ENCODE peak calls at places on chromosomes 6 and 20, in seven cellular contexts. One of them, this sample, is unnamed.

GRCh38 chr6:18707714-18708439 is 320.7 kb downstream of the RNF144B start:
- DNase-seq in brain microvascular endothelial cell: no peak
- DNase-seq in uterus: no peak
- DNase-seq in GM06990: no peak
- DNase-seq in astrocyte of the cerebellum: no peak
- DNase-seq in GM12865: no peak
- DNase-seq in AG04450: no peak
- DNase-seq in this sample: no peak

GRCh38 chr20:5722927-5723326 is 27.3 kb upstream of the SHLD1 start:
- DNase-seq in uterus: no peak
- DNase-seq in GM06990: no peak
- DNase-seq in GM12865: no peak
- DNase-seq in brain microvascular endothelial cell: no peak
- DNase-seq in astrocyte of the cerebellum: no peak
- DNase-seq in AG04450: no peak
- DNase-seq in this sample: no peak

GRCh38 chr20:4272225-4272624 is 256.9 kb upstream of the RNF24 start:
- DNase-seq in uterus: no peak
- DNase-seq in AG04450: no peak
- DNase-seq in GM06990: no peak
- DNase-seq in brain microvascular endothelial cell: no peak
- DNase-seq in GM12865: no peak
- DNase-seq in astrocyte of the cerebellum: no peak
- DNase-seq in this sample: no peak

GRCh38 chr6:22362361-22362760 is 65.5 kb upstream of the PRL start:
- DNase-seq in uterus: no peak
- DNase-seq in GM12865: no peak
- DNase-seq in GM06990: no peak
- DNase-seq in brain microvascular endothelial cell: no peak
- DNase-seq in astrocyte of the cerebellum: no peak
- DNase-seq in AG04450: no peak
- DNase-seq in this sample: no peak

GRCh38 chr20:61253264-61253639 is 1.2 kb downstream of the CDH4 start:
- DNase-seq in AG04450: no peak
- DNase-seq in uterus: no peak
- DNase-seq in brain microvascular endothelial cell: no peak
- DNase-seq in GM06990: no peak
- DNase-seq in astrocyte of the cerebellum: no peak
- DNase-seq in GM12865: no peak
- DNase-seq in this sample: no peak

GRCh38 chr20:8432435-8433148 is 300.5 kb downstream of the PLCB1 start:
- DNase-seq in astrocyte of the cerebellum: no peak
- DNase-seq in GM12865: no peak
- DNase-seq in uterus: no peak
- DNase-seq in brain microvascular endothelial cell: no peak
- DNase-seq in GM06990: no peak
- DNase-seq in AG04450: no peak
- DNase-seq in this sample: no peak

GRCh38 chr6:22036267-22036666 is 260.6 kb downstream of the PRL start:
- DNase-seq in GM12865: peak; percentile 83
- DNase-seq in GM06990: peak; percentile 51
- DNase-seq in brain microvascular endothelial cell: no peak
- DNase-seq in astrocyte of the cerebellum: no peak
- DNase-seq in uterus: no peak
- DNase-seq in AG04450: no peak
- DNase-seq in this sample: peak; percentile 95

GRCh38 chr6:44309631-44310030 is 3.5 kb downstream of the AARS2 start:
- DNase-seq in GM12865: no peak
- DNase-seq in uterus: no peak
- DNase-seq in astrocyte of the cerebellum: no peak
- DNase-seq in GM06990: no peak
- DNase-seq in brain microvascular endothelial cell: no peak
- DNase-seq in AG04450: no peak
- DNase-seq in this sample: no peak

GRCh38 chr6:37985355-37985754 is 165.8 kb downstream of the ZFAND3 start:
- DNase-seq in GM06990: no peak
- DNase-seq in astrocyte of the cerebellum: no peak
- DNase-seq in AG04450: no peak
- DNase-seq in GM12865: peak; percentile 21
- DNase-seq in brain microvascular endothelial cell: no peak
- DNase-seq in uterus: no peak
- DNase-seq in this sample: no peak

GRCh38 chr6:2245954-2246863 is 804 bp upstream of the GMDS start:
- DNase-seq in uterus: peak; percentile 44
- DNase-seq in GM06990: peak; percentile 31
- DNase-seq in AG04450: peak; percentile 11
- DNase-seq in GM12865: peak; percentile 69
- DNase-seq in astrocyte of the cerebellum: no peak
- DNase-seq in brain microvascular endothelial cell: peak; percentile 8
- DNase-seq in this sample: no peak

GRCh38 chr20:45940053-45940452 is 5.6 kb downstream of the PCIF1 start:
- DNase-seq in GM06990: no peak
- DNase-seq in brain microvascular endothelial cell: no peak
- DNase-seq in GM12865: no peak
- DNase-seq in AG04450: no peak
- DNase-seq in uterus: no peak
- DNase-seq in astrocyte of the cerebellum: no peak
- DNase-seq in this sample: no peak
- TF ChIP-seq CTCF in GM06990: no peak
- TF ChIP-seq CTCF in brain microvascular endothelial cell: no peak
- TF ChIP-seq CTCF in GM12865: no peak
- TF ChIP-seq CTCF in AG04450: no peak
- TF ChIP-seq CTCF in uterus: no peak
- TF ChIP-seq CTCF in astrocyte of the cerebellum: no peak
- TF ChIP-seq CTCF in this sample: no peak

DNA sequence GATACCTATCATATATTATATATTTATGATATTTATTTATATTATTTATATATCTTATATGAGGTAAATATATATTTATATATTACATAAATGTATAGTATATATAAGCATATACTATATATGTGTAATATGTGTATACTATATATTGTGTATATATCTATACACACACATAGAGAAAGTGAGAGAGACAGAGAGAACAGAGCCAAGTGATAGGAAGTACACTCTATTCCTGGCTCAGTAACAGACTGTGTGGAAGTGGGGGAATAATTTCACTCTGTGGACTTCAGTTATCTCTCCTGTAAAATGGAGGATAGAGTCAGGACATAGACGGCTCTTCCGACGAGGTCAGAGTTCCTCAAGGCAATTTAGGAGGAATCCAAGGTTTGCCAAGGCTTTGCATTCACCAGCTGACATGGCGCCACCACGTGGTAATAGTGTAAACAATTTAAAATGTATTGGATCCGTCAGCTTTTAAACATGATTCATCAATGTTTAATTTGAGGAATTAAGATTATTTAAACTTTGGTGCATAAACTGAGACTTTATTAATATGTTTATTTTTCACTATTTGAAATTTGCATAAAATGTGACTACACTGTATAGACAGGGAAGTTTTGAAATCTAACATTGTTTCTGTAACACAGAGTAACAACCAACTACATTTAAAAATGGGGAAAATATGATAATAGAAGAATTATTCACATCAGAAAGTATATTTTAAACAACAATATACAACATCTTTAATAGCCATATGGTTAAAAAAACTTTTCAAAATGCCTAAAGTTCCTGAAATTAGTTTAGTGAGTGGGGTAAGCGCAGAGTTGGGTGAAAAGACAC is 75.4 kb upstream of the TMEM244 start:
- DNase-seq in GM12865: peak; percentile 65
- DNase-seq in AG04450: peak; percentile 29
- DNase-seq in uterus: no peak
- DNase-seq in astrocyte of the cerebellum: peak; percentile 34
- DNase-seq in GM06990: peak; percentile 10
- DNase-seq in brain microvascular endothelial cell: peak; percentile 52
- DNase-seq in this sample: no peak
- H3K4me3 ChIP-seq in GM12865: peak overlapping the region; percentile 34
- H3K4me3 ChIP-seq in AG04450: no peak overlapping the region
- H3K4me3 ChIP-seq in uterus: no peak overlapping the region
- H3K4me3 ChIP-seq in astrocyte of the cerebellum: no peak overlapping the region
- H3K4me3 ChIP-seq in GM06990: no peak overlapping the region
- H3K4me3 ChIP-seq in brain microvascular endothelial cell: peak overlapping the region; percentile 18
- H3K4me3 ChIP-seq in this sample: no peak overlapping the region

GRCh38 chr6:114170958-114171387 is 171.8 kb downstream of the HS3ST5 start:
- DNase-seq in astrocyte of the cerebellum: no peak
- DNase-seq in AG04450: no peak
- DNase-seq in GM06990: no peak
- DNase-seq in uterus: no peak
- DNase-seq in GM12865: no peak
- DNase-seq in brain microvascular endothelial cell: no peak
- DNase-seq in this sample: no peak

GRCh38 chr6:114171473-114171872 is 171.3 kb downstream of the HS3ST5 start:
- DNase-seq in AG04450: no peak
- DNase-seq in uterus: no peak
- DNase-seq in brain microvascular endothelial cell: no peak
- DNase-seq in GM12865: no peak
- DNase-seq in GM06990: no peak
- DNase-seq in astrocyte of the cerebellum: no peak
- DNase-seq in this sample: no peak

GRCh38 chr6:114170372-114170771 is 172.5 kb downstream of the HS3ST5 start:
- DNase-seq in GM06990: no peak
- DNase-seq in astrocyte of the cerebellum: no peak
- DNase-seq in GM12865: no peak
- DNase-seq in uterus: no peak
- DNase-seq in brain microvascular endothelial cell: no peak
- DNase-seq in AG04450: no peak
- DNase-seq in this sample: no peak

GRCh38 chr6:114169763-114170162 is 173.1 kb downstream of the HS3ST5 start:
- DNase-seq in GM06990: no peak
- DNase-seq in GM12865: no peak
- DNase-seq in AG04450: no peak
- DNase-seq in uterus: no peak
- DNase-seq in astrocyte of the cerebellum: no peak
- DNase-seq in brain microvascular endothelial cell: no peak
- DNase-seq in this sample: no peak

DNA sequence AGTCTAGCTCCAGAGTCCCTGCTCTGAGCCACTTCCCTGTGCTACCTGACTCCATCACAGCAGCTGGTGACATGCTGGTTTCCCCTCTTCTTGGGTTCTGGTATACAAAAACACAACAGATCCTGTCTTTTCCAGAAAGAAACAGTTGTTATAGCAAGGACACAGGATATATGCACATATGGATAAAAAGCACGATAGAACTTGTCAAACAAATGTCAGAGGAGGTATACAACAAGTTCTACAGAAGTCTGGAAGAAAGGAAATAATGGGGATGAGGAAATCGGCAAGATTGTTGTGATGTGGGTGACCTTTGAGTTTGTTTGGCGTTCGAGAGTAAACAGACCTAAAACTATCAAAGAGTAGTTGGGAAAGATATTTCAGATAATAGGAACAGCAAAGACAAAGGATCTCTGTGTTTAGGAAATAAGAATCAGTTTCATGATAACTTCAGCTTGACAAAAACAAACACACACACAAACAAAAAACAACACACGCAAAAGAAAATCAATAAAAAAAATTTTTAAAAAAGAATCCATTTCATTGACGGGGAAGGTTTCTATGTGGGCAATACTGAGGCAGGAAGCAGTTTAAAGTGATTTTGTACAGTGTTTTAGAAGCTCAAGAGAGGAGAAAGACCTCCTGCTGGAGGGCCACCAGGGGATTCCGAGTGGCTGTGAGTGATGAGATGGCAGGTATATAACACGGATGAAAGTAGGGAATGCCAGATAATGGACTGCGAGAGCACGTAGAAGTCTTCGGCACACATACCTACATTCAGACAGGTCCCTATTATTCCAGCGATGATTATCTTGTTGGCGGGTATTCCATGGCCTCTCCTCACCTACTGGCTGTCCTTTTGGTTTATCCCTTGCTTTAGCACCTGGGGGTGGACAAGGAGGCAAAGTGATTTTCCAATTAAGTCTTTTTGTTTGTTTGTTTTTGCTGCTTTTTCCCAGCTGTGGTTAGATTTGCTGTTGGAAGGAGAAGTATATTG is 174.9 kb downstream of the HS3ST5 start:
- DNase-seq in GM06990: no peak
- DNase-seq in AG04450: no peak
- DNase-seq in astrocyte of the cerebellum: no peak
- DNase-seq in GM12865: no peak
- DNase-seq in uterus: no peak
- DNase-seq in brain microvascular endothelial cell: no peak
- DNase-seq in this sample: no peak
- TF ChIP-seq CTCF in GM06990: no peak
- TF ChIP-seq CTCF in AG04450: no peak
- TF ChIP-seq CTCF in astrocyte of the cerebellum: no peak
- TF ChIP-seq CTCF in GM12865: no peak
- TF ChIP-seq CTCF in uterus: no peak
- TF ChIP-seq CTCF in brain microvascular endothelial cell: no peak
- TF ChIP-seq CTCF in this sample: no peak

DNA sequence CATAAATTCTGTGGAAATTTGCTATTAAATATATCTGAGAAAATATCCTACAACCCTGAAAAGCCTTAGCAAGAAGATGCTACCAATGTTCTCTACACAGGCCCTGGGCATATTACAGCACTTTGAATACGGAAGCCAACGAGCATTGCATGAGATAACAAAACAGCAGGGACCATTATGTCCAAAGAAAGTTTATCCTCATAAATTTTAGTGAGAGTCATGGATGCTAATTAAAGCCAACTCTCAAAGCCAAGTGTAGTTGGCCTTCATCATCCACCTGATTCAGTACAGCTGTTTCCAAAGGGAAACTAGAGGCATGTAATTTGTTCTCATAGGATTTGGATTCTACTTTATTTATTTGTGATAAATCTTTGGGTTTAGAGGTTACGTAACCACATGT is 564.8 kb downstream of the RFPL4B start:
- DNase-seq in AG04450: no peak
- DNase-seq in GM06990: no peak
- DNase-seq in GM12865: no peak
- DNase-seq in brain microvascular endothelial cell: no peak
- DNase-seq in astrocyte of the cerebellum: no peak
- DNase-seq in uterus: no peak
- DNase-seq in this sample: no peak
- H3K4me3 ChIP-seq in AG04450: no peak overlapping the region
- H3K4me3 ChIP-seq in GM06990: no peak overlapping the region
- H3K4me3 ChIP-seq in GM12865: no peak overlapping the region
- H3K4me3 ChIP-seq in brain microvascular endothelial cell: no peak overlapping the region
- H3K4me3 ChIP-seq in astrocyte of the cerebellum: no peak overlapping the region
- H3K4me3 ChIP-seq in uterus: no peak overlapping the region
- H3K4me3 ChIP-seq in this sample: no peak overlapping the region

GRCh38 chr6:8064638-8065518 is 689 bp upstream of the BLOC1S5 start:
- DNase-seq in astrocyte of the cerebellum: no peak
- DNase-seq in brain microvascular endothelial cell: no peak
- DNase-seq in uterus: no peak
- DNase-seq in AG04450: no peak
- DNase-seq in GM12865: peak; percentile 26
- DNase-seq in GM06990: peak; percentile 18
- DNase-seq in this sample: no peak

GRCh38 chr6:8061736-8062135 is 2.5 kb downstream of the BLOC1S5 start:
- DNase-seq in AG04450: no peak
- DNase-seq in astrocyte of the cerebellum: no peak
- DNase-seq in uterus: no peak
- DNase-seq in GM06990: no peak
- DNase-seq in brain microvascular endothelial cell: no peak
- DNase-seq in GM12865: no peak
- DNase-seq in this sample: no peak

GRCh38 chr6:8066108-8066507 is 1.9 kb upstream of the BLOC1S5 start:
- DNase-seq in GM12865: peak; percentile 17
- DNase-seq in GM06990: no peak
- DNase-seq in astrocyte of the cerebellum: no peak
- DNase-seq in brain microvascular endothelial cell: no peak
- DNase-seq in uterus: no peak
- DNase-seq in AG04450: no peak
- DNase-seq in this sample: no peak

GRCh38 chr6:8065519-8065911 is 1.3 kb upstream of the BLOC1S5 start:
- DNase-seq in AG04450: no peak
- DNase-seq in GM06990: peak; percentile 63
- DNase-seq in GM12865: peak; percentile 65
- DNase-seq in brain microvascular endothelial cell: no peak
- DNase-seq in uterus: no peak
- DNase-seq in astrocyte of the cerebellum: no peak
- DNase-seq in this sample: no peak

GRCh38 chr6:8063762-8064637 is at the start of gene BLOC1S5:
- DNase-seq in astrocyte of the cerebellum: peak; percentile 93
- DNase-seq in AG04450: peak; percentile 91
- DNase-seq in GM12865: peak; percentile 98
- DNase-seq in GM06990: peak; percentile 96
- DNase-seq in uterus: peak; percentile 94
- DNase-seq in brain microvascular endothelial cell: peak; percentile 97
- DNase-seq in this sample: no peak
- TF ChIP-seq CTCF in astrocyte of the cerebellum: no peak
- TF ChIP-seq CTCF in AG04450: peak; percentile 12
- TF ChIP-seq CTCF in GM12865: no peak
- TF ChIP-seq CTCF in GM06990: no peak
- TF ChIP-seq CTCF in uterus: peak; percentile 39
- TF ChIP-seq CTCF in brain microvascular endothelial cell: no peak
- TF ChIP-seq CTCF in this sample: no peak